ENCODE peak calls at places on chromosomes 5 and 9, in five cellular contexts. I is GM23248, X is HCT116, Q is GM23338, P is PC-3. S is an unnamed sample.

GRCh38 chr5:38379360-38379827 is 121.0 kb downstream of the EGFLAM start:
- DNase-seq in I (no peak), Q (peak; percentile 59), X (no peak), P (no peak), S (no peak)

GRCh38 chr5:14816999-14817761 is 54.4 kb downstream of the ANKH start:
- DNase-seq in P (peak; percentile 81), I (peak; percentile 97), X (no peak), Q (no peak), S (no peak)

GRCh38 chr5:132022737-132023136 is 11.3 kb upstream of the ACSL6 start:
- DNase-seq in Q (no peak), P (peak; percentile 53), I (peak; percentile 49), X (no peak), S (no peak)

GRCh38 chr5:107853031-107853430 is 182.3 kb upstream of the EFNA5 start:
- DNase-seq in Q (no peak), X (no peak), I (no peak), P (no peak), S (no peak)

GRCh38 chr5:126920291-126920690 is 110.1 kb downstream of the MARCHF3 start:
- DNase-seq in P (no peak), Q (no peak), X (no peak), I (peak; percentile 33), S (no peak)

GRCh38 chr5:106639488-106639887 is 1031.2 kb downstream of the EFNA5 start:
- DNase-seq in X (no peak), I (peak; percentile 0), P (peak; percentile 35), Q (no peak), S (no peak)

GRCh38 chr5:172187118-172188032 is 649 bp downstream of the STK10 start:
- DNase-seq in P (peak; percentile 91), X (peak; percentile 26), I (peak; percentile 91), Q (peak; percentile 68), S (peak; percentile 82)

GRCh38 chr5:2739360-2740050 is 12.0 kb downstream of the IRX2 start:
- DNase-seq in Q (peak; percentile 52), X (no peak), P (no peak), I (peak; percentile 85), S (peak; percentile 50)

GRCh38 chr9:136230365-136230764 is 15.2 kb downstream of the QSOX2 start:
- DNase-seq in X (no peak), P (no peak), I (no peak), Q (no peak), S (no peak)

GRCh38 chr5:126812199-126812570 is 35.2 kb downstream of the LMNB1 start:
- DNase-seq in Q (no peak), X (no peak), I (no peak), P (no peak), S (no peak)

GRCh38 chr5:4019841-4020240 is 424.2 kb downstream of the IRX1 start:
- DNase-seq in X (no peak), I (peak; percentile 31), P (no peak), Q (no peak), S (no peak)

GRCh38 chr9:116837038-116837998 is 150.2 kb downstream of the TRIM32 start:
- DNase-seq in P (peak; percentile 48), I (no peak), Q (peak; percentile 28), X (no peak), S (peak; percentile 70)

GRCh38 chr5:80835128-80835527 is 125.0 kb upstream of the RASGRF2 start:
- DNase-seq in Q (no peak), X (no peak), P (no peak), I (no peak), S (no peak)

GRCh38 chr5:8184455-8185063 is 315.6 kb downstream of the MTRR start:
- DNase-seq in I (peak; percentile 29), P (peak; percentile 74), Q (peak; percentile 80), X (no peak), S (peak; percentile 50)

GRCh38 chr5:132394681-132395259 is 25.3 kb downstream of the SLC22A5 start:
- DNase-seq in I (no peak), Q (no peak), P (no peak), X (no peak), S (no peak)

GRCh38 chr5:157004893-157005551 is 42.0 kb upstream of the TIMD4 start:
- DNase-seq in Q (no peak), X (no peak), P (no peak), I (peak; percentile 71), S (no peak)

GRCh38 chr9:129177443-129177790 is 644 bp downstream of the IER5L start:
- DNase-seq in I (peak; percentile 68), X (no peak), Q (peak; percentile 40), P (no peak), S (peak; percentile 52)

GRCh38 chr9:129178983-129179382 is 922 bp upstream of the IER5L start:
- DNase-seq in I (no peak), P (no peak), X (no peak), Q (peak; percentile 100), S (peak; percentile 90)

GRCh38 chr9:129176786-129177442 is 1.1 kb downstream of the IER5L start:
- DNase-seq in Q (peak; percentile 46), X (no peak), P (peak; percentile 10), I (peak; percentile 71), S (peak; percentile 57)

GRCh38 chr9:129178579-129178909 is 483 bp upstream of the IER5L start:
- DNase-seq in I (no peak), X (no peak), P (no peak), Q (no peak), S (no peak)

DNA sequence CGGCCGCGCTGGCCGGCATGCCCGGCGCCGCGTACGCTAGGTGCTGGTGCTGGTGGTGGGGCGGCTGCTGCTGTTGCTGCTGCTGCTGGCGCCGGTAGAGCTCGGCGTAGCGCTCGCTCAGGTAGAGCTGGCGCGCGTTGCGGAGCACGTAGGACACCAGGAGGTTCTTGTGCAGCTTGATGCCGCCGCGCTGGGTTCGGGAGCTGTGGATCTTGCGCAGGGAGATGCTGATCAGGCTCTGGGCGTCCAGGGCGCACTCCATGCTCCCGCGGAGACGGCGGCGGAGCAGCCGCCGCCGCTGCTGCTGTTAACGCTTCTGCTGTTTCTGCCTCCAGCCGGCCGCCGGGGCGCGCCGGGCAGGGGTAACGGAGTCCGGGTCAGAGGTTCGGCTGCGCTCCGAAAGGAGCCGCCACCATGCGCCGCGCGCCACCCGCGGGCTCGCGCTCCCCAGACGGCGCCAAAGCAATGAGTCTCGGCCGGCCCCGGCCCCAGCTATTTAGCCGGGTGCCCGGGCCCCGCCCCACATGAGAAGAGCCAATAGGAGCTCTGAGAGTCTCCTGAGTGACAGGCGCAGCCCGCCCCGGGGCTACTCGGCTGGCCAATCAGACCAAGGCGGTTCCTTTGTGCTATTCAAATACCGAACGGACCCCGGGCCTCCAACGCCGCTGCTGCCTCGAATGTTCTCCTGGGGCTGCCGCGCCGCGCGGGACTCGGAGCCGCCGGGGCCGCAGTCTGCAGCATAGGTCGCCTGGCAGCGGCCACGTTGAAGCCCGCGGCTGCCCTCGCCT is at the start of gene IER5L:
- DNase-seq in Q (peak; percentile 98), I (peak; percentile 97), X (peak; percentile 91), P (peak; percentile 92), S (peak; percentile 99)
- H3K4me1 ChIP-seq in Q (peaks cover 6% of the 10 kb centered on the region), I (peaks cover 9% of the 10 kb centered on the region), X (peaks cover 80% of the 10 kb centered on the region), P (peaks cover 18% of the 10 kb centered on the region), S (peaks cover 44% of the 10 kb centered on the region)

DNA sequence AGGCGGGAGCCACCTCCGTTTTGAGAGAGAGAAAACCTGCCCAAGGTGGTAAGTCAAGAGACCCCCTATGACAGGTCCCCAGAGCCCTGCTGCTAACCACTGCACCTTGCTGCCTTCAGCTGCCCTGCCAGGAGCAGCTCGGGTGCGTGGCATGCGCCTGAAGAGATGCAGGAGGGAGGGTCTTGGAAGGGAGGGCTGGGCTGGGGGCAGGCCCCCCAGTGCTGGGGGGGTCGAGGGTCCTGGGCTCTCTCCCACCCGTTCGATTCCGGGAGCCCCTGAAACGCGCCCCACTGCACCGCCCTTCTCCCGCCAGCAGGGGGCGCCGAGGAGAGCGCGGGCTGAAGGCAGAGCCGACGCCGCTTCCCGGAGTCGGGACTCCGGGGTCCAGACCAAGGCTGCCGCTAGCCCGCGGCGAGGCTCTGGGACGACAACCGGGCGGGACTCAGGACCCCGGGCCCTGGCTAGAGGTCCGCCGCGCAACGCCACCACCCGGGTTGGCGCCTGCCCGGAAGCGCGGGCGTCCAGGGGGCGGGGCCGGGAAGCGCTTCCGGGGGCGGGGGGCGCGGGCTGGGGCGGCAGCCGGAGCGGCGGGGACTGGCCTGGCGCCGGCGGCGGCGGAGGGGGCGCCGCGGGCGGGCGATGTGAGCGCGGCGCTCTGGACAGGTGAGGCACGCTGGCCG is at the start of gene ZBTB34:
- DNase-seq in P (peak; percentile 47), I (peak; percentile 77), Q (peak; percentile 79), X (peak; percentile 6), S (peak; percentile 87)
- H3K4me3 ChIP-seq in P (peak within 1 kb of the TSS; percentile 87), I (peak within 1 kb of the TSS; percentile 89), Q (peak within 1 kb of the TSS; percentile 79), X (peak within 1 kb of the TSS; percentile 57), S (peak within 1 kb of the TSS; percentile 99)

GRCh38 chr9:13378171-13378570 is 98.7 kb upstream of the MPDZ start:
- DNase-seq in I (peak; percentile 65), X (no peak), P (no peak), Q (no peak), S (no peak)
- TF ChIP-seq EZH2phosphoT487 in I (no peak), X (no peak), P (no peak), Q (no peak), S (no peak)

GRCh38 chr5:140293091-140293996 is 9.6 kb downstream of the PFDN1 start:
- DNase-seq in I (peak; percentile 52), X (no peak), P (no peak), Q (no peak), S (peak; percentile 11)
- H3K4me1 ChIP-seq in I (peaks cover 55% of the 10 kb centered on the region), X (peaks cover 12% of the 10 kb centered on the region), P (peaks cover 65% of the 10 kb centered on the region), Q (peaks cover 25% of the 10 kb centered on the region), S (no peaks in the 10 kb centered on the region)

DNA sequence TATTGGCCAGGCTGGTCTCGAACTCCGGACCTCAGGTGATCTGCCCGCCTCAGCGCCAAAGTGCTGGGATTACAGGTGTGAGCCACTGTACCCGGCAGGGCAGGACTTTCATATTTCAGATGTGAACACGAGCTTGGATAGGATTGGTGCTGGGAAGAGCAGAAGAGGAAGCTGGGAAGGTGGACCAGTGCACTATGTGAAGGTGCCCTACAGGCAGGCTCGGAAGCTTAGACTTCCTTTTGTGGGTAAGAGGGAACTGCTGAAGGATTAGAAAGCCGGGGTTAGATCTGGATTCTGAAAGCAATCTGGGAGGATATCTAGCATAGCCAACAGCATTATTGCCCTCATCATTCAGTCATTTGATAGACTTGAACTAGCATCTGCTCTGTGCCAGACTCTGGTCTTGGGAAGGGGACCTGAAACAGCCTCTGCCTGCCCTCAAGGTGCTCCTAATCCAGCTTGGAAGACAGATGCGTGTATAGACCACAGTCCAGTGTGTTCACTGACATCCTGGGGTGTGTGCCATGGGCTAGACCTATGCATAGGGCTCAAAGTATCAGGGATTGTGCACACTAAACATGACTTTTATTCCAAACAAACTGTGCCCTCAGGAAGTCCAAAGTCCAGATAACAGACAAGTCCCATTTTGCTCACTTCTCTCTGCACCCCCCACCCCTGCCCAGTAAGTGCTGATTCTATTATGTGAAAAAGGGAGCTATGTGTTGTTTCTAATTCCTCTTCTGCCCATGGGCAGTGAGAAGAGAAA is 637 bp downstream of the CBY3 start:
- DNase-seq in I (no peak), P (no peak), Q (no peak), X (no peak), S (peak; percentile 23)
- H3K4me3 ChIP-seq in I (no peak overlapping the region), P (no peak overlapping the region), Q (no peak overlapping the region), X (no peak overlapping the region), S (no peak overlapping the region)